ENCODE peak calls at places on chromosome 4, in eight cellular contexts. One of them, this sample, is unnamed.

GRCh38 chr4:172202480-172203076 is 389.4 kb downstream of the GALNTL6 start:
- DNase-seq in pancreas: no peak
- DNase-seq in hepatocyte: peak
- DNase-seq in brain microvascular endothelial cell: peak
- DNase-seq in mammary epithelial cell: no peak
- DNase-seq in CD8-positive, alpha-beta T cell: no peak
- DNase-seq in left ventricle myocardium inferior: no peak
- DNase-seq in transverse colon: no peak
- DNase-seq in this sample: no peak

GRCh38 chr4:79632114-79632513 is 224.1 kb upstream of the GK2 start:
- DNase-seq in pancreas: no peak
- DNase-seq in hepatocyte: no peak
- DNase-seq in brain microvascular endothelial cell: no peak
- DNase-seq in mammary epithelial cell: no peak
- DNase-seq in CD8-positive, alpha-beta T cell: no peak
- DNase-seq in left ventricle myocardium inferior: no peak
- DNase-seq in transverse colon: no peak
- DNase-seq in this sample: no peak

GRCh38 chr4:109171098-109171497 is 131.4 kb downstream of the COL25A1 start:
- DNase-seq in pancreas: no peak
- DNase-seq in hepatocyte: no peak
- DNase-seq in brain microvascular endothelial cell: no peak
- DNase-seq in mammary epithelial cell: peak
- DNase-seq in CD8-positive, alpha-beta T cell: no peak
- DNase-seq in left ventricle myocardium inferior: no peak
- DNase-seq in transverse colon: no peak
- DNase-seq in this sample: no peak

GRCh38 chr4:179843370-179843769 is 2399.8 kb upstream of the TENM3 start:
- DNase-seq in pancreas: no peak
- DNase-seq in hepatocyte: no peak
- DNase-seq in brain microvascular endothelial cell: no peak
- DNase-seq in mammary epithelial cell: no peak
- DNase-seq in CD8-positive, alpha-beta T cell: no peak
- DNase-seq in left ventricle myocardium inferior: no peak
- DNase-seq in transverse colon: no peak
- DNase-seq in this sample: no peak

GRCh38 chr4:118918388-118918787 is 29.7 kb downstream of the SYNPO2 start:
- DNase-seq in pancreas: no peak
- DNase-seq in hepatocyte: peak
- DNase-seq in brain microvascular endothelial cell: peak
- DNase-seq in mammary epithelial cell: peak
- DNase-seq in CD8-positive, alpha-beta T cell: no peak
- DNase-seq in left ventricle myocardium inferior: no peak
- DNase-seq in transverse colon: no peak
- DNase-seq in this sample: no peak

GRCh38 chr4:41072021-41072777 is 142.1 kb downstream of the APBB2 start:
- DNase-seq in pancreas: no peak
- DNase-seq in hepatocyte: no peak
- DNase-seq in brain microvascular endothelial cell: no peak
- DNase-seq in mammary epithelial cell: no peak
- DNase-seq in CD8-positive, alpha-beta T cell: no peak
- DNase-seq in left ventricle myocardium inferior: no peak
- DNase-seq in transverse colon: no peak
- DNase-seq in this sample: no peak

GRCh38 chr4:38902695-38903094 is 35.1 kb downstream of the FAM114A1 start:
- DNase-seq in pancreas: no peak
- DNase-seq in hepatocyte: peak
- DNase-seq in brain microvascular endothelial cell: no peak
- DNase-seq in mammary epithelial cell: peak
- DNase-seq in CD8-positive, alpha-beta T cell: no peak
- DNase-seq in left ventricle myocardium inferior: no peak
- DNase-seq in transverse colon: no peak
- DNase-seq in this sample: no peak

GRCh38 chr4:14168919-14169318 is 541.4 kb upstream of the BOD1L1 start:
- DNase-seq in pancreas: no peak
- DNase-seq in hepatocyte: peak
- DNase-seq in brain microvascular endothelial cell: peak
- DNase-seq in mammary epithelial cell: peak
- DNase-seq in CD8-positive, alpha-beta T cell: no peak
- DNase-seq in left ventricle myocardium inferior: peak
- DNase-seq in transverse colon: peak
- DNase-seq in this sample: no peak

GRCh38 chr4:174177536-174177935 is 105.9 kb downstream of the FBXO8 start:
- DNase-seq in pancreas: no peak
- DNase-seq in hepatocyte: peak
- DNase-seq in brain microvascular endothelial cell: no peak
- DNase-seq in mammary epithelial cell: no peak
- DNase-seq in CD8-positive, alpha-beta T cell: no peak
- DNase-seq in left ventricle myocardium inferior: no peak
- DNase-seq in transverse colon: no peak
- DNase-seq in this sample: no peak

GRCh38 chr4:174181827-174182226 is 101.6 kb downstream of the FBXO8 start:
- DNase-seq in pancreas: no peak
- DNase-seq in hepatocyte: no peak
- DNase-seq in brain microvascular endothelial cell: no peak
- DNase-seq in mammary epithelial cell: no peak
- DNase-seq in CD8-positive, alpha-beta T cell: no peak
- DNase-seq in left ventricle myocardium inferior: no peak
- DNase-seq in transverse colon: no peak
- DNase-seq in this sample: no peak
- TF ChIP-seq CTCF in pancreas: no peak
- TF ChIP-seq CTCF in hepatocyte: no peak
- TF ChIP-seq CTCF in brain microvascular endothelial cell: peak
- TF ChIP-seq CTCF in mammary epithelial cell: no peak
- TF ChIP-seq CTCF in CD8-positive, alpha-beta T cell: no peak
- TF ChIP-seq CTCF in left ventricle myocardium inferior: no peak
- TF ChIP-seq CTCF in transverse colon: no peak
- TF ChIP-seq CTCF in this sample: no peak

GRCh38 chr4:7890635-7891393 is 48.8 kb downstream of the AFAP1 start:
- DNase-seq in pancreas: no peak
- DNase-seq in hepatocyte: no peak
- DNase-seq in brain microvascular endothelial cell: no peak
- DNase-seq in mammary epithelial cell: peak
- DNase-seq in CD8-positive, alpha-beta T cell: no peak
- DNase-seq in left ventricle myocardium inferior: no peak
- DNase-seq in transverse colon: no peak
- DNase-seq in this sample: no peak

GRCh38 chr4:7893539-7893938 is 46.1 kb downstream of the AFAP1 start:
- DNase-seq in pancreas: no peak
- DNase-seq in hepatocyte: no peak
- DNase-seq in brain microvascular endothelial cell: no peak
- DNase-seq in mammary epithelial cell: peak
- DNase-seq in CD8-positive, alpha-beta T cell: no peak
- DNase-seq in left ventricle myocardium inferior: no peak
- DNase-seq in transverse colon: no peak
- DNase-seq in this sample: no peak

GRCh38 chr4:7894677-7895181 is 44.9 kb downstream of the AFAP1 start:
- DNase-seq in pancreas: no peak
- DNase-seq in hepatocyte: no peak
- DNase-seq in brain microvascular endothelial cell: no peak
- DNase-seq in mammary epithelial cell: no peak
- DNase-seq in CD8-positive, alpha-beta T cell: no peak
- DNase-seq in left ventricle myocardium inferior: no peak
- DNase-seq in transverse colon: no peak
- DNase-seq in this sample: no peak

GRCh38 chr4:7894098-7894676 is 45.5 kb downstream of the AFAP1 start:
- DNase-seq in pancreas: no peak
- DNase-seq in hepatocyte: no peak
- DNase-seq in brain microvascular endothelial cell: no peak
- DNase-seq in mammary epithelial cell: peak
- DNase-seq in CD8-positive, alpha-beta T cell: no peak
- DNase-seq in left ventricle myocardium inferior: no peak
- DNase-seq in transverse colon: no peak
- DNase-seq in this sample: no peak

DNA sequence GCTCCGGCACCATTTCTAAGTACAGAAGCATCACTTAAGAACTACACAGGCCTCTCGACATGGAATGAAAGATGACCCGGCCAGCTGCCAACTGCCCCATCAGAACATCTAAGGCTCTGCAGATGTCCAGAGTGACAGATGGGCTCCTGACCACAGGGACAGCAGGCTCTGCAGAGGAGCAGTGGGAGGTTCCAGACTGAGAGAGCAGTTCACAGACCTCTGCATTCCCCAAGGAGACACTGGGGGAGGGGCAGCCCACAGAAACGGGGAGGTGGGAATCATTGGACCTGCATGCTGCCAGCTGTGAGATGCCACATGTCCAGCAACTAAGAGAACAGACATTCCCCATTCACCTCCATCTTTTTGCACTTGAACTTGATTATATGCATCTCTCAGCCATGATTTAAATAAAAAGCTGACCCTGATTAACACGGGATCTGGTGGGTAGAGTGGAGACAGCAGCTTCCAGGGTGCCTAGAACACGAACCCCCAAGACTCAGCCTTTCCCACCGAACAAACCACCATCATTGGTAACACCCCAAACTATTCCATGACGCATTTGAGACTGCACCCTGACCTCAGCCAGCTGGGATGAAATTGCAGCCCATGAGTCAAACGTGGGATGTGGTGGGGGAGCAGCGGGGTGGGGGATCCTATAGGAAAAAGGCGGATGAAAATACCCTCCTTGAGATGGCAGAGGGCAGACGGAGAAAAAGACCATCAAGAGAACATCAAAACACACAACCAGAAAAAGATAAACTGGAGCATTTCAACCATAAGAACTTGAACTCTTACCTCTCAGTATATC is 47.2 kb downstream of the AFAP1 start:
- DNase-seq in pancreas: no peak
- DNase-seq in hepatocyte: no peak
- DNase-seq in brain microvascular endothelial cell: peak
- DNase-seq in mammary epithelial cell: no peak
- DNase-seq in CD8-positive, alpha-beta T cell: no peak
- DNase-seq in left ventricle myocardium inferior: no peak
- DNase-seq in transverse colon: no peak
- DNase-seq in this sample: no peak
- H3K27ac ChIP-seq in pancreas: no peak
- H3K27ac ChIP-seq in hepatocyte: no peak
- H3K27ac ChIP-seq in brain microvascular endothelial cell: peak
- H3K27ac ChIP-seq in mammary epithelial cell: no peak
- H3K27ac ChIP-seq in CD8-positive, alpha-beta T cell: no peak
- H3K27ac ChIP-seq in left ventricle myocardium inferior: no peak
- H3K27ac ChIP-seq in transverse colon: peak
- H3K27ac ChIP-seq in this sample: no peak

DNA sequence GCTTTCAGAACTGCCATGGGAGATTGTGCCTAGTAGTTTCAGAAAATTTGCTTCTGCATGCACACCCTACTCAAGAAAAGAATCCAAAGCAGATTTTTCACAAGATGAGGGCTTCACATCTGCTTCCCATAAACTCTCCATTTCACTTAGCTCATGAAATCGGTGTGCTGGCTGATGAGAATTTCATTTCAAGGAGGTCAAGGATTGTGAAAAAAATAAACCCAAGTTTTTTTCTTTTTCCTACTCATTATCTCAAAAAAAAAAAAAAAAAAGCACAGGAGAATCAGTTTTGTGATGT is 3.4 kb upstream of the ADH7 start:
- DNase-seq in pancreas: no peak
- DNase-seq in hepatocyte: no peak
- DNase-seq in brain microvascular endothelial cell: no peak
- DNase-seq in mammary epithelial cell: no peak
- DNase-seq in CD8-positive, alpha-beta T cell: no peak
- DNase-seq in left ventricle myocardium inferior: no peak
- DNase-seq in transverse colon: no peak
- DNase-seq in this sample: no peak
- H3K4me3 ChIP-seq in pancreas: no peak
- H3K4me3 ChIP-seq in hepatocyte: no peak
- H3K4me3 ChIP-seq in brain microvascular endothelial cell: no peak
- H3K4me3 ChIP-seq in mammary epithelial cell: no peak
- H3K4me3 ChIP-seq in CD8-positive, alpha-beta T cell: no peak
- H3K4me3 ChIP-seq in left ventricle myocardium inferior: no peak
- H3K4me3 ChIP-seq in transverse colon: no peak
- H3K4me3 ChIP-seq in this sample: no peak

GRCh38 chr4:183017962-183018361 is 81.1 kb upstream of the WWC2 start:
- DNase-seq in pancreas: no peak
- DNase-seq in hepatocyte: no peak
- DNase-seq in brain microvascular endothelial cell: no peak
- DNase-seq in mammary epithelial cell: no peak
- DNase-seq in CD8-positive, alpha-beta T cell: no peak
- DNase-seq in left ventricle myocardium inferior: no peak
- DNase-seq in transverse colon: no peak
- DNase-seq in this sample: no peak

GRCh38 chr4:183011213-183011907 is 87.7 kb upstream of the WWC2 start:
- DNase-seq in pancreas: no peak
- DNase-seq in hepatocyte: no peak
- DNase-seq in brain microvascular endothelial cell: no peak
- DNase-seq in mammary epithelial cell: no peak
- DNase-seq in CD8-positive, alpha-beta T cell: no peak
- DNase-seq in left ventricle myocardium inferior: no peak
- DNase-seq in transverse colon: no peak
- DNase-seq in this sample: no peak

GRCh38 chr4:183008492-183008891 is 90.6 kb upstream of the WWC2 start:
- DNase-seq in pancreas: no peak
- DNase-seq in hepatocyte: no peak
- DNase-seq in brain microvascular endothelial cell: no peak
- DNase-seq in mammary epithelial cell: no peak
- DNase-seq in CD8-positive, alpha-beta T cell: no peak
- DNase-seq in left ventricle myocardium inferior: no peak
- DNase-seq in transverse colon: no peak
- DNase-seq in this sample: no peak

GRCh38 chr4:183014361-183015084 is 84.5 kb upstream of the WWC2 start:
- DNase-seq in pancreas: no peak
- DNase-seq in hepatocyte: no peak
- DNase-seq in brain microvascular endothelial cell: no peak
- DNase-seq in mammary epithelial cell: no peak
- DNase-seq in CD8-positive, alpha-beta T cell: no peak
- DNase-seq in left ventricle myocardium inferior: peak
- DNase-seq in transverse colon: no peak
- DNase-seq in this sample: no peak

DNA sequence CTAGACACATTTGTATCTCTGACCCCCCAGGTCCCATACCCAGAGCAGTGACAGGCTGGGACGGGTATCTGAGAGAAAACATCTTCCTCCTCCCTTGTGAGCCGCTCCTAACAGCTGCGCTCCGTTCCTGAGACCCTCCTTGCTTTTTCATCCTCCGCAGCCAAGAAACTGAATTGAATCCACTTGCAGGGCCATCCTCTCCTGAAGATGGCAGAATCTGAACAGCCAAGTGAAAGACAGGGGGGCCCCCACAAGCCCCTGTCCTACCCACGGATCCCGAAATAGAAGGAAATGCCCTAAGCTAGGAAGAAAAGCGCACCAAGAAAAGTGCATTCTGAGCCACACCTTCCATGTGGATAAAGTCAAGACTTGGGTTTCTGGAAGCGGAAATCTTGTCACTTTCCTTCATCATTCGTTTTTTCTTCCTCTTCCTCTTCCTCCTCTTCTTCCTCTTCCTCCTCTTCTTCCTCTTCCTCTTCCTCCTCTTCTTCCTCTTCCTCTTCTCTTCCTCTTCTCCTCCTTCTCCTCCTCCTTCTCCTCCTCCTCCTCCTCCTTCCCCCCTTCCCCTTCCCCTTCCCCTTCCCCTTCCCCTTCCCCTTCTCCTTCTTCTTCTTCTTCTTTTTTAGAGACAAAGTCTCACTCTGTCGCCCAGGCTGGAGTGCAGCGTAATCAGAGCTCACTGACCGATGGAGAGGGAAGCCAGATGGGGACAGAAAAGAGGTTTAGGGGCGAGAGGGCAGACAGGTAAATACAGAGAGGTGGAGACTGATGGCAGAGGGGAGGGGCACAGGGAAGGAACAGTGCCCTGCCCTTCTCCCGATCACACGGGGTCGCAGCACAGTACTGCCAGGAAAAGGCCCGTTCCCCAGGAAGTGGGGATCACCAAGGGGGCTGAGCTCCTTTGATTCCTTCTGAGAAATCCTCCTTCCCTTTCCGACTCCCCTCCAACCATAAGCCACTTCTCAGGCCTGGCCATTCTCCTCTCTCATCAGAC is 85.9 kb upstream of the WWC2 start:
- DNase-seq in pancreas: no peak
- DNase-seq in hepatocyte: no peak
- DNase-seq in brain microvascular endothelial cell: no peak
- DNase-seq in mammary epithelial cell: no peak
- DNase-seq in CD8-positive, alpha-beta T cell: no peak
- DNase-seq in left ventricle myocardium inferior: no peak
- DNase-seq in transverse colon: no peak
- DNase-seq in this sample: no peak
- TF ChIP-seq CTCF in pancreas: no peak
- TF ChIP-seq CTCF in hepatocyte: no peak
- TF ChIP-seq CTCF in brain microvascular endothelial cell: no peak
- TF ChIP-seq CTCF in mammary epithelial cell: no peak
- TF ChIP-seq CTCF in CD8-positive, alpha-beta T cell: no peak
- TF ChIP-seq CTCF in left ventricle myocardium inferior: no peak
- TF ChIP-seq CTCF in transverse colon: no peak
- TF ChIP-seq CTCF in this sample: no peak

This sample was measured in coronary artery.